ENCODE peak calls at places on chromosomes 3 and 15, in four cellular contexts. B is mucosa of descending colon, E is esophagus squamous epithelium, Y is renal cortical epithelial cell. A is an unnamed sample.
A peak's percentile ranks its signal among the peaks of the same experiment; 100 is the strongest.

GRCh38 chr3:65126527-65127440 is 439.0 kb upstream of the ADAMTS9 start:
- DNase-seq in B (no peak), E (no peak), Y (peak; percentile 94), A (peak; percentile 42)

GRCh38 chr3:100548053-100548452 is 55.6 kb downstream of the TMEM45A start:
- DNase-seq in B (no peak), E (no peak), Y (no peak), A (no peak)

GRCh38 chr3:187713504-187713903 is 11.1 kb upstream of the RTP2 start:
- DNase-seq in B (no peak), E (no peak), Y (no peak), A (no peak)

GRCh38 chr3:45211466-45212094 is 14.5 kb downstream of the TMEM158 start:
- DNase-seq in B (no peak), E (no peak), Y (no peak), A (no peak)

GRCh38 chr3:133488785-133489367 is 84.6 kb upstream of the CDV3 start:
- DNase-seq in B (no peak), E (no peak), Y (peak; percentile 65), A (peak; percentile 29)

GRCh38 chr3:101992861-101993260 is 143.5 kb downstream of the NFKBIZ start:
- DNase-seq in B (no peak), E (no peak), Y (peak; percentile 50), A (no peak)

GRCh38 chr3:48399387-48400172 is 27.6 kb downstream of the FBXW12 start:
- DNase-seq in B (peak; percentile 3), E (no peak), Y (peak; percentile 6), A (no peak)

GRCh38 chr3:64039972-64040733 is 16.9 kb upstream of the PSMD6 start:
- DNase-seq in B (no peak), E (no peak), Y (no peak), A (no peak)

GRCh38 chr15:66862111-66862815 is 160.2 kb downstream of the SMAD6 start:
- DNase-seq in B (no peak), E (no peak), Y (no peak), A (no peak)

GRCh38 chr15:48336940-48337339 is 5.7 kb downstream of the DUT start:
- DNase-seq in B (no peak), E (no peak), Y (no peak), A (no peak)

GRCh38 chr3:159765860-159766294 is 222.8 kb upstream of the IL12A start:
- DNase-seq in B (no peak), E (no peak), Y (no peak), A (no peak)

GRCh38 chr3:106458952-106459351 is 590.1 kb upstream of the CBLB start:
- DNase-seq in B (no peak), E (no peak), Y (no peak), A (no peak)

GRCh38 chr3:186517218-186517617 is 27.0 kb downstream of the CRYGS start:
- DNase-seq in B (no peak), E (no peak), Y (no peak), A (no peak)

GRCh38 chr15:100770781-100771584 is 108.6 kb upstream of the ALDH1A3 start:
- DNase-seq in B (no peak), E (no peak), Y (no peak), A (no peak)

GRCh38 chr15:31953573-31953972 is 76.7 kb upstream of the CHRNA7 start:
- DNase-seq in B (no peak), E (no peak), Y (no peak), A (no peak)

GRCh38 chr3:142152349-142152748 is 3.0 kb upstream of the TFDP2 start:
- DNase-seq in B (peak; percentile 12), E (no peak), Y (no peak), A (no peak)

GRCh38 chr15:25237291-25237978 is 201.4 kb downstream of the UBE3A start:
- DNase-seq in B (no peak), E (no peak), Y (no peak), A (no peak)

GRCh38 chr3:196399485-196399945 is 32.7 kb downstream of the UBXN7 start:
- DNase-seq in B (no peak), E (no peak), Y (peak; percentile 65), A (peak; percentile 7)

GRCh38 chr15:69826818-69827174 is 270.9 kb downstream of the TLE3 start:
- DNase-seq in B (no peak), E (no peak), Y (no peak), A (no peak)

GRCh38 chr3:58568572-58569286 is 8.5 kb downstream of the FAM107A start:
- DNase-seq in B (peak; percentile 94), E (peak; percentile 9), Y (peak; percentile 52), A (no peak)

GRCh38 chr3:64361962-64362735 is 136.9 kb upstream of the PRICKLE2 start:
- DNase-seq in B (no peak), E (no peak), Y (no peak), A (no peak)

GRCh38 chr15:27767918-27768640 is 331.0 kb downstream of the OCA2 start:
- DNase-seq in B (no peak), E (no peak), Y (no peak), A (no peak)

GRCh38 chr3:57838627-57839026 is 82.5 kb downstream of the SLMAP start:
- DNase-seq in B (no peak), E (no peak), Y (no peak), A (no peak)

GRCh38 chr3:54931182-54931581 is 3.3 kb upstream of the LRTM1 start:
- DNase-seq in B (no peak), E (no peak), Y (no peak), A (no peak)

GRCh38 chr3:117489663-117490079 is 780.1 kb downstream of the TUSC7 start:
- DNase-seq in B (no peak), E (no peak), Y (no peak), A (no peak)

GRCh38 chr15:26318689-26319088 is 454.2 kb downstream of the GABRB3 start:
- DNase-seq in B (no peak), E (no peak), Y (no peak), A (no peak)

GRCh38 chr3:16338124-16338523 is 73.1 kb downstream of the OXNAD1 start:
- DNase-seq in B (peak; percentile 46), E (no peak), Y (no peak), A (no peak)

GRCh38 chr15:42712584-42712983 is 24.3 kb downstream of the CDAN1 start:
- DNase-seq in B (no peak), E (no peak), Y (no peak), A (no peak)

GRCh38 chr15:99651023-99651807 is 82.0 kb downstream of the LYSMD4 start:
- DNase-seq in B (no peak), E (no peak), Y (peak; percentile 47), A (peak; percentile 19)

GRCh38 chr3:144128117-144128892 is 156.7 kb downstream of the DIPK2A start:
- DNase-seq in B (no peak), E (no peak), Y (no peak), A (no peak)

GRCh38 chr15:70235347-70235746 is 137.6 kb upstream of the TLE3 start:
- DNase-seq in B (no peak), E (no peak), Y (no peak), A (no peak)

GRCh38 chr15:31077981-31078380 is 23.5 kb downstream of the TRPM1 start:
- DNase-seq in B (no peak), E (no peak), Y (no peak), A (no peak)

GRCh38 chr3:45554001-45554691 is 40.4 kb upstream of the LIMD1 start:
- DNase-seq in B (peak; percentile 57), E (no peak), Y (peak; percentile 21), A (no peak)

GRCh38 chr3:196624008-196624790 is 15.3 kb upstream of the NRROS start:
- DNase-seq in B (peak; percentile 38), E (no peak), Y (no peak), A (no peak)

GRCh38 chr3:187465503-187465902 is 97.3 kb downstream of the RTP4 start:
- DNase-seq in B (no peak), E (no peak), Y (no peak), A (no peak)